ENCODE peak calls at places on chromosomes 2 and 18, in seven cellular contexts. One of them, this sample, is unnamed.

GRCh38 chr18:3179430-3180089 is 40.2 kb downstream of the MYOM1 start:
- DNase-seq in upper lobe of right lung: no peak
- DNase-seq in brain microvascular endothelial cell: no peak
- DNase-seq in pancreas: no peak
- DNase-seq in CD8-positive, alpha-beta memory T cell: no peak
- DNase-seq in heart right ventricle: no peak
- DNase-seq in PC-3: peak; percentile 85
- DNase-seq in this sample: peak; percentile 11

GRCh38 chr2:169237286-169237685 is 125.0 kb downstream of the LRP2 start:
- DNase-seq in upper lobe of right lung: no peak
- DNase-seq in brain microvascular endothelial cell: no peak
- DNase-seq in pancreas: no peak
- DNase-seq in CD8-positive, alpha-beta memory T cell: no peak
- DNase-seq in heart right ventricle: no peak
- DNase-seq in PC-3: no peak
- DNase-seq in this sample: no peak

GRCh38 chr2:111219285-111219684 is 98.6 kb downstream of the BCL2L11 start:
- DNase-seq in upper lobe of right lung: no peak
- DNase-seq in brain microvascular endothelial cell: no peak
- DNase-seq in pancreas: no peak
- DNase-seq in CD8-positive, alpha-beta memory T cell: no peak
- DNase-seq in heart right ventricle: no peak
- DNase-seq in PC-3: no peak
- DNase-seq in this sample: no peak

GRCh38 chr2:191931332-191931731 is 84.4 kb upstream of the CAVIN2 start:
- DNase-seq in upper lobe of right lung: no peak
- DNase-seq in brain microvascular endothelial cell: no peak
- DNase-seq in pancreas: no peak
- DNase-seq in CD8-positive, alpha-beta memory T cell: no peak
- DNase-seq in heart right ventricle: no peak
- DNase-seq in PC-3: no peak
- DNase-seq in this sample: no peak

GRCh38 chr2:75587954-75588587 is 27.3 kb upstream of the EVA1A start:
- DNase-seq in upper lobe of right lung: no peak
- DNase-seq in brain microvascular endothelial cell: peak; percentile 81
- DNase-seq in pancreas: no peak
- DNase-seq in CD8-positive, alpha-beta memory T cell: no peak
- DNase-seq in heart right ventricle: no peak
- DNase-seq in PC-3: peak; percentile 85
- DNase-seq in this sample: peak; percentile 72

GRCh38 chr2:64696631-64697030 is 42.9 kb upstream of the SERTAD2 start:
- DNase-seq in upper lobe of right lung: no peak
- DNase-seq in brain microvascular endothelial cell: no peak
- DNase-seq in pancreas: no peak
- DNase-seq in CD8-positive, alpha-beta memory T cell: no peak
- DNase-seq in heart right ventricle: no peak
- DNase-seq in PC-3: no peak
- DNase-seq in this sample: no peak

GRCh38 chr2:127027715-127028114 is 79.2 kb downstream of the BIN1 start:
- DNase-seq in upper lobe of right lung: no peak
- DNase-seq in brain microvascular endothelial cell: no peak
- DNase-seq in pancreas: no peak
- DNase-seq in CD8-positive, alpha-beta memory T cell: no peak
- DNase-seq in heart right ventricle: no peak
- DNase-seq in PC-3: peak; percentile 30
- DNase-seq in this sample: no peak

GRCh38 chr2:230575640-230576324 is 136.9 kb upstream of the CAB39 start:
- DNase-seq in upper lobe of right lung: no peak
- DNase-seq in brain microvascular endothelial cell: no peak
- DNase-seq in pancreas: no peak
- DNase-seq in CD8-positive, alpha-beta memory T cell: peak; percentile 47
- DNase-seq in heart right ventricle: no peak
- DNase-seq in PC-3: no peak
- DNase-seq in this sample: peak; percentile 74

GRCh38 chr2:24435391-24436316 is 55.4 kb upstream of the NCOA1 start:
- DNase-seq in upper lobe of right lung: no peak
- DNase-seq in brain microvascular endothelial cell: peak; percentile 38
- DNase-seq in pancreas: peak; percentile 41
- DNase-seq in CD8-positive, alpha-beta memory T cell: no peak
- DNase-seq in heart right ventricle: peak; percentile 48
- DNase-seq in PC-3: no peak
- DNase-seq in this sample: no peak

GRCh38 chr18:41681138-41681881 is 273.7 kb upstream of the PIK3C3 start:
- DNase-seq in upper lobe of right lung: no peak
- DNase-seq in brain microvascular endothelial cell: no peak
- DNase-seq in pancreas: no peak
- DNase-seq in CD8-positive, alpha-beta memory T cell: no peak
- DNase-seq in heart right ventricle: no peak
- DNase-seq in PC-3: peak; percentile 59
- DNase-seq in this sample: no peak

GRCh38 chr2:219387284-219388126 is at the start of gene DNPEP:
- DNase-seq in upper lobe of right lung: peak; percentile 97
- DNase-seq in brain microvascular endothelial cell: peak; percentile 83
- DNase-seq in pancreas: peak; percentile 75
- DNase-seq in CD8-positive, alpha-beta memory T cell: peak; percentile 92
- DNase-seq in heart right ventricle: peak; percentile 97
- DNase-seq in PC-3: peak; percentile 83
- DNase-seq in this sample: peak; percentile 81

GRCh38 chr2:138600732-138601437 is 99.3 kb downstream of the SPOPL start:
- DNase-seq in upper lobe of right lung: no peak
- DNase-seq in brain microvascular endothelial cell: no peak
- DNase-seq in pancreas: no peak
- DNase-seq in CD8-positive, alpha-beta memory T cell: no peak
- DNase-seq in heart right ventricle: no peak
- DNase-seq in PC-3: peak; percentile 66
- DNase-seq in this sample: peak; percentile 71

GRCh38 chr18:33923980-33924379 is 300.7 kb downstream of the NOL4 start:
- DNase-seq in upper lobe of right lung: no peak
- DNase-seq in brain microvascular endothelial cell: no peak
- DNase-seq in pancreas: no peak
- DNase-seq in CD8-positive, alpha-beta memory T cell: no peak
- DNase-seq in heart right ventricle: no peak
- DNase-seq in PC-3: no peak
- DNase-seq in this sample: no peak

GRCh38 chr2:144137705-144138428 is 382.1 kb downstream of the ZEB2 start:
- DNase-seq in upper lobe of right lung: no peak
- DNase-seq in brain microvascular endothelial cell: peak; percentile 79
- DNase-seq in pancreas: no peak
- DNase-seq in CD8-positive, alpha-beta memory T cell: no peak
- DNase-seq in heart right ventricle: no peak
- DNase-seq in PC-3: no peak
- DNase-seq in this sample: no peak

GRCh38 chr2:233037078-233037477 is 4.6 kb downstream of the NEU2 start:
- DNase-seq in upper lobe of right lung: no peak
- DNase-seq in brain microvascular endothelial cell: no peak
- DNase-seq in pancreas: no peak
- DNase-seq in CD8-positive, alpha-beta memory T cell: no peak
- DNase-seq in heart right ventricle: no peak
- DNase-seq in PC-3: peak; percentile 88
- DNase-seq in this sample: no peak

GRCh38 chr18:23547306-23547705 is 39.0 kb downstream of the NPC1 start:
- DNase-seq in upper lobe of right lung: no peak
- DNase-seq in brain microvascular endothelial cell: no peak
- DNase-seq in pancreas: no peak
- DNase-seq in CD8-positive, alpha-beta memory T cell: no peak
- DNase-seq in heart right ventricle: no peak
- DNase-seq in PC-3: peak; percentile 24
- DNase-seq in this sample: peak; percentile 80

GRCh38 chr18:657998-658946 is 819 bp downstream of the TYMS start:
- DNase-seq in upper lobe of right lung: peak; percentile 86
- DNase-seq in brain microvascular endothelial cell: peak; percentile 80
- DNase-seq in pancreas: peak; percentile 78
- DNase-seq in CD8-positive, alpha-beta memory T cell: peak; percentile 35
- DNase-seq in heart right ventricle: peak; percentile 77
- DNase-seq in PC-3: peak; percentile 96
- DNase-seq in this sample: peak; percentile 76

GRCh38 chr2:10242451-10242850 is 60.3 kb upstream of the HPCAL1 start:
- DNase-seq in upper lobe of right lung: peak; percentile 52
- DNase-seq in brain microvascular endothelial cell: no peak
- DNase-seq in pancreas: no peak
- DNase-seq in CD8-positive, alpha-beta memory T cell: no peak
- DNase-seq in heart right ventricle: no peak
- DNase-seq in PC-3: no peak
- DNase-seq in this sample: no peak

GRCh38 chr2:223414646-223415045 is 187.5 kb downstream of the SCG2 start:
- DNase-seq in upper lobe of right lung: no peak
- DNase-seq in brain microvascular endothelial cell: no peak
- DNase-seq in pancreas: no peak
- DNase-seq in CD8-positive, alpha-beta memory T cell: no peak
- DNase-seq in heart right ventricle: peak; percentile 32
- DNase-seq in PC-3: no peak
- DNase-seq in this sample: peak; percentile 90

GRCh38 chr2:28155627-28156026 is 237.0 kb upstream of the FOSL2 start:
- DNase-seq in upper lobe of right lung: no peak
- DNase-seq in brain microvascular endothelial cell: no peak
- DNase-seq in pancreas: no peak
- DNase-seq in CD8-positive, alpha-beta memory T cell: no peak
- DNase-seq in heart right ventricle: no peak
- DNase-seq in PC-3: peak; percentile 28
- DNase-seq in this sample: no peak

GRCh38 chr2:69047625-69048145 is 34.7 kb downstream of the ANTXR1 start:
- DNase-seq in upper lobe of right lung: no peak
- DNase-seq in brain microvascular endothelial cell: no peak
- DNase-seq in pancreas: no peak
- DNase-seq in CD8-positive, alpha-beta memory T cell: no peak
- DNase-seq in heart right ventricle: no peak
- DNase-seq in PC-3: no peak
- DNase-seq in this sample: no peak

DNA sequence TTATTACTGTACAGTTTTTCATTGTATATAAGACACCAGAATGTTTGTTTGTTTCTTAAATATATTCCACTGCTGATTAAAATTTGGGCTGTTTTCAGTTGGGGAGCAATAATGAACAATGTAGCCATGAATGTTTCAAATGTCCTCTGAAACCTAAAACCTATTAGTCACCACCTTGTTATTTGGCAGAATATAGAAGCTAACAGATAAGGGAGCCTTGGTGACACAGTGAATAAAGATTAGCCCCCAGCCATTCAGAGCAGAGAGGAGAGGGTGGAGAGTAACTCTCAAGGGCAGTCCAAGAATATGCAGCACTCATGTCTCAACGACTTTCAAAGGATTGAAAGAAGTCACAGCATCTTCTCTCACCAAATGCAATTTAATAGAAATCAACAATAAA is 43.1 kb upstream of the ATP8B1 start:
- DNase-seq in upper lobe of right lung: no peak
- DNase-seq in brain microvascular endothelial cell: peak; percentile 88
- DNase-seq in pancreas: peak; percentile 56
- DNase-seq in CD8-positive, alpha-beta memory T cell: no peak
- DNase-seq in heart right ventricle: no peak
- DNase-seq in PC-3: peak; percentile 88
- DNase-seq in this sample: peak; percentile 74
- H3K27me3 ChIP-seq in upper lobe of right lung: no peaks in the 10 kb centered on the region
- H3K27me3 ChIP-seq in brain microvascular endothelial cell: no peaks in the 10 kb centered on the region
- H3K27me3 ChIP-seq in pancreas: no peaks in the 10 kb centered on the region
- H3K27me3 ChIP-seq in CD8-positive, alpha-beta memory T cell: no peaks in the 10 kb centered on the region
- H3K27me3 ChIP-seq in heart right ventricle: no peaks in the 10 kb centered on the region
- H3K27me3 ChIP-seq in PC-3: no peaks in the 10 kb centered on the region
- H3K27me3 ChIP-seq in this sample: no peaks in the 10 kb centered on the region

GRCh38 chr2:12861344-12861942 is 144.7 kb downstream of the TRIB2 start:
- DNase-seq in upper lobe of right lung: no peak
- DNase-seq in brain microvascular endothelial cell: peak; percentile 34
- DNase-seq in pancreas: no peak
- DNase-seq in CD8-positive, alpha-beta memory T cell: no peak
- DNase-seq in heart right ventricle: no peak
- DNase-seq in PC-3: peak; percentile 28
- DNase-seq in this sample: no peak

GRCh38 chr2:12867888-12868287 is 151.2 kb downstream of the TRIB2 start:
- DNase-seq in upper lobe of right lung: no peak
- DNase-seq in brain microvascular endothelial cell: no peak
- DNase-seq in pancreas: no peak
- DNase-seq in CD8-positive, alpha-beta memory T cell: no peak
- DNase-seq in heart right ventricle: no peak
- DNase-seq in PC-3: no peak
- DNase-seq in this sample: no peak

GRCh38 chr2:12862541-12862940 is 145.8 kb downstream of the TRIB2 start:
- DNase-seq in upper lobe of right lung: no peak
- DNase-seq in brain microvascular endothelial cell: no peak
- DNase-seq in pancreas: no peak
- DNase-seq in CD8-positive, alpha-beta memory T cell: no peak
- DNase-seq in heart right ventricle: no peak
- DNase-seq in PC-3: no peak
- DNase-seq in this sample: no peak

GRCh38 chr2:12858786-12859185 is 142.1 kb downstream of the TRIB2 start:
- DNase-seq in upper lobe of right lung: no peak
- DNase-seq in brain microvascular endothelial cell: no peak
- DNase-seq in pancreas: no peak
- DNase-seq in CD8-positive, alpha-beta memory T cell: no peak
- DNase-seq in heart right ventricle: no peak
- DNase-seq in PC-3: peak; percentile 8
- DNase-seq in this sample: no peak

GRCh38 chr2:12863937-12864336 is 147.2 kb downstream of the TRIB2 start:
- DNase-seq in upper lobe of right lung: no peak
- DNase-seq in brain microvascular endothelial cell: no peak
- DNase-seq in pancreas: no peak
- DNase-seq in CD8-positive, alpha-beta memory T cell: no peak
- DNase-seq in heart right ventricle: no peak
- DNase-seq in PC-3: no peak
- DNase-seq in this sample: no peak
- H3K27me3 ChIP-seq in upper lobe of right lung: no peaks in the 10 kb centered on the region
- H3K27me3 ChIP-seq in brain microvascular endothelial cell: no peaks in the 10 kb centered on the region
- H3K27me3 ChIP-seq in pancreas: no peaks in the 10 kb centered on the region
- H3K27me3 ChIP-seq in CD8-positive, alpha-beta memory T cell: no peaks in the 10 kb centered on the region
- H3K27me3 ChIP-seq in heart right ventricle: no peaks in the 10 kb centered on the region
- H3K27me3 ChIP-seq in PC-3: no peaks in the 10 kb centered on the region
- H3K27me3 ChIP-seq in this sample: no peaks in the 10 kb centered on the region

DNA sequence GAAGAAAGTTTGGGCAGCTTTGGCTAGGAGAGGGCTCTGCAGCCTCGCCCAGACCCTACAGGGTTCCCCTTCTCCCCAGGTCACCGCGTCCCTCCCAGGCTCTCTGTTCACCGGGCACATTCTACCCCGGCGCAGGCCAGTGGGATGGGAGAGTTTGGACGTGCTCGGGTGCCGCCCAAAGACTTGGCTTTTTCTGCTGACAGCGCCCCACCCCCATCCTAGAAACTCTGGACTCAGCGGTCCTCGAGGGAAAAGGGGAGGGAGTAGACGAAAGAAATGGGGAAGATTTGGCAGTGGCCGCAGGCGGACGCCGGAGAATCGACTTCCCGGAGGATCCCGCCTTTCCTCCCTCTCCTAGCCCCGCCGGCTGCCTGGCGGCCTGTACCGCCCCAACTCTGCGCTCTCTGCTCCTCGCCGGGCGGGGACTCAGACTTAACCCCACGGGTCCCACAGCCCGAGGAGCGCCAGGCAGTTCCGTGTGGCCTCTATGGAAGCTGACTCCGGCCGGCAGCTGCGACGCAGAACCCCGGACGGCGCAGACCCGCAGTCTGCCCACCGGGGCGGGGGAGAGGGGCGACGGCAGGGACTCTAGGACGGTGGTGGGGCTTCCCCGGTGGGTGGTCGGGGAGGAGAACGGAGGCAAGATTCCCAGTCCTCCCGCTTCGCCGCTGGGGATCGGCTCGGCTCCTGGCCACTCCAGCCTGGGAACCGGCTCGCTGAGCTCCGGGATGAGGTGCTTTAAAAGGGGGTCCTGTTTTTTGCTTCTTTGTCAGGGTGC is 865 bp upstream of the SIX2 start:
- DNase-seq in upper lobe of right lung: peak; percentile 80
- DNase-seq in brain microvascular endothelial cell: peak; percentile 74
- DNase-seq in pancreas: peak; percentile 72
- DNase-seq in CD8-positive, alpha-beta memory T cell: no peak
- DNase-seq in heart right ventricle: peak; percentile 80
- DNase-seq in PC-3: peak; percentile 75
- DNase-seq in this sample: no peak
- H3K27me3 ChIP-seq in upper lobe of right lung: peaks cover 98% of the 10 kb centered on the region
- H3K27me3 ChIP-seq in brain microvascular endothelial cell: no peaks in the 10 kb centered on the region
- H3K27me3 ChIP-seq in pancreas: no peaks in the 10 kb centered on the region
- H3K27me3 ChIP-seq in CD8-positive, alpha-beta memory T cell: peaks cover 35% of the 10 kb centered on the region
- H3K27me3 ChIP-seq in heart right ventricle: peaks cover 95% of the 10 kb centered on the region
- H3K27me3 ChIP-seq in PC-3: no peaks in the 10 kb centered on the region
- H3K27me3 ChIP-seq in this sample: peaks cover 94% of the 10 kb centered on the region

GRCh38 chr2:72235497-72236413 is 88.1 kb upstream of the CYP26B1 start:
- DNase-seq in upper lobe of right lung: no peak
- DNase-seq in brain microvascular endothelial cell: no peak
- DNase-seq in pancreas: no peak
- DNase-seq in CD8-positive, alpha-beta memory T cell: no peak
- DNase-seq in heart right ventricle: no peak
- DNase-seq in PC-3: no peak
- DNase-seq in this sample: no peak
- H3K27me3 ChIP-seq in upper lobe of right lung: no peaks in the 10 kb centered on the region
- H3K27me3 ChIP-seq in brain microvascular endothelial cell: no peaks in the 10 kb centered on the region
- H3K27me3 ChIP-seq in pancreas: no peaks in the 10 kb centered on the region
- H3K27me3 ChIP-seq in CD8-positive, alpha-beta memory T cell: no peaks in the 10 kb centered on the region
- H3K27me3 ChIP-seq in heart right ventricle: no peaks in the 10 kb centered on the region
- H3K27me3 ChIP-seq in PC-3: no peaks in the 10 kb centered on the region
- H3K27me3 ChIP-seq in this sample: no peaks in the 10 kb centered on the region